ENCODE peak calls at places on chromosome 19, in seven cellular contexts. U, W, R, T, S, V and D are unnamed samples.

GRCh38 chr19:5036733-5037681 is 68.1 kb downstream of the KDM4B start:
- DNase-seq in U (no peak), W (peak; percentile 62), R (no peak), T (no peak), S (peak; percentile 93), V (peak; percentile 51), D (no peak)

GRCh38 chr19:58559275-58560006 is 1.0 kb upstream of the UBE2M start:
- DNase-seq in U (peak; percentile 89), W (peak; percentile 95), R (peak; percentile 92), T (peak; percentile 80), S (peak; percentile 94), V (no peak), D (peak; percentile 92)

GRCh38 chr19:3986260-3987041 is 1.2 kb upstream of the EEF2 start:
- DNase-seq in U (peak; percentile 60), W (peak; percentile 87), R (peak; percentile 81), T (no peak), S (peak; percentile 82), V (peak; percentile 53), D (no peak)

GRCh38 chr19:36212895-36213294 is 1.6 kb downstream of the ZNF565 start:
- DNase-seq in U (no peak), W (no peak), R (no peak), T (no peak), S (no peak), V (no peak), D (no peak)

GRCh38 chr19:5059191-5059579 is 90.3 kb downstream of the KDM4B start:
- DNase-seq in U (no peak), W (peak; percentile 14), R (no peak), T (no peak), S (no peak), V (peak; percentile 23), D (no peak)

GRCh38 chr19:32022946-32023832 is 322.2 kb upstream of the ZNF507 start:
- DNase-seq in U (no peak), W (no peak), R (no peak), T (no peak), S (no peak), V (no peak), D (no peak)

GRCh38 chr19:362154-362553 is 17.6 kb upstream of the MIER2 start:
- DNase-seq in U (no peak), W (no peak), R (no peak), T (no peak), S (no peak), V (no peak), D (no peak)

GRCh38 chr19:38550376-38550775 is 67.4 kb downstream of the MAP4K1 start:
- DNase-seq in U (no peak), W (no peak), R (no peak), T (no peak), S (no peak), V (no peak), D (no peak)

GRCh38 chr19:18809149-18809978 is 18.3 kb upstream of the COMP start:
- DNase-seq in U (no peak), W (peak; percentile 94), R (no peak), T (no peak), S (peak; percentile 86), V (no peak), D (no peak)

GRCh38 chr19:8304841-8305621 is 3.1 kb downstream of the CD320 start:
- DNase-seq in U (peak; percentile 22), W (no peak), R (no peak), T (no peak), S (no peak), V (no peak), D (no peak)

GRCh38 chr19:50173144-50173543 is 10.1 kb upstream of the IZUMO2 start:
- DNase-seq in U (no peak), W (no peak), R (peak; percentile 80), T (no peak), S (no peak), V (no peak), D (no peak)

GRCh38 chr19:2634228-2634951 is 68.1 kb downstream of the GNG7 start:
- DNase-seq in U (no peak), W (peak; percentile 88), R (no peak), T (no peak), S (no peak), V (no peak), D (no peak)

GRCh38 chr19:31110331-31110730 is 238.9 kb downstream of the TSHZ3 start:
- DNase-seq in U (no peak), W (peak; percentile 69), R (no peak), T (no peak), S (peak; percentile 64), V (no peak), D (no peak)

GRCh38 chr19:7679017-7679720 is 1.5 kb upstream of the TRAPPC5 start:
- DNase-seq in U (no peak), W (no peak), R (no peak), T (peak; percentile 44), S (peak; percentile 8), V (no peak), D (no peak)

GRCh38 chr19:15154002-15154612 is 46.7 kb downstream of the NOTCH3 start:
- DNase-seq in U (no peak), W (peak; percentile 62), R (no peak), T (peak; percentile 28), S (peak; percentile 70), V (no peak), D (no peak)

GRCh38 chr19:35851213-35852028 is 883 bp downstream of the NPHS1 start:
- DNase-seq in U (peak; percentile 66), W (no peak), R (no peak), T (no peak), S (no peak), V (no peak), D (no peak)

GRCh38 chr19:48569814-48570213 is 17.8 kb downstream of the SULT2B1 start:
- DNase-seq in U (no peak), W (peak; percentile 24), R (no peak), T (no peak), S (peak; percentile 39), V (no peak), D (no peak)

GRCh38 chr19:32206065-32206464 is 139.3 kb upstream of the ZNF507 start:
- DNase-seq in U (no peak), W (no peak), R (no peak), T (no peak), S (no peak), V (no peak), D (no peak)

GRCh38 chr19:57803594-57804325 is 11.0 kb downstream of the ZNF552 start:
- DNase-seq in U (no peak), W (peak; percentile 92), R (peak; percentile 44), T (no peak), S (peak; percentile 95), V (no peak), D (peak; percentile 43)

GRCh38 chr19:38838208-38838985 is 6.8 kb upstream of the ECH1 start:
- DNase-seq in U (peak; percentile 55), W (no peak), R (no peak), T (peak; percentile 61), S (no peak), V (no peak), D (no peak)

GRCh38 chr19:34184880-34185491 is 12.7 kb downstream of the LSM14A start:
- DNase-seq in U (no peak), W (peak; percentile 32), R (no peak), T (no peak), S (peak; percentile 45), V (no peak), D (no peak)

GRCh38 chr19:29113838-29114237 is 99.1 kb downstream of the UQCRFS1 start:
- DNase-seq in U (no peak), W (no peak), R (no peak), T (no peak), S (no peak), V (no peak), D (no peak)

GRCh38 chr19:39692166-39692565 is 12.1 kb upstream of the LGALS14 start:
- DNase-seq in U (peak; percentile 67), W (no peak), R (no peak), T (no peak), S (no peak), V (no peak), D (no peak)

GRCh38 chr19:5354403-5354802 is 13.8 kb upstream of the PTPRS start:
- DNase-seq in U (no peak), W (peak; percentile 29), R (no peak), T (peak; percentile 12), S (peak; percentile 29), V (no peak), D (no peak)

GRCh38 chr19:58058428-58058827 is 654 bp upstream of the ZNF135 start:
- DNase-seq in U (no peak), W (no peak), R (no peak), T (no peak), S (no peak), V (no peak), D (no peak)

GRCh38 chr19:10270180-10270615 is 722 bp upstream of the ICAM1 start:
- DNase-seq in U (peak; percentile 39), W (peak; percentile 68), R (no peak), T (peak; percentile 73), S (peak; percentile 53), V (no peak), D (no peak)

GRCh38 chr19:16497837-16498236 is 1.6 kb downstream of the C19orf44 start:
- DNase-seq in U (no peak), W (no peak), R (no peak), T (no peak), S (no peak), V (no peak), D (no peak)

GRCh38 chr19:45913874-45914830 is at the start of gene NANOS2:
- DNase-seq in U (no peak), W (peak; percentile 48), R (no peak), T (no peak), S (peak; percentile 7), V (no peak), D (peak; percentile 82)

GRCh38 chr19:19489804-19490204 is 25.5 kb downstream of the TSSK6 start:
- DNase-seq in U (peak; percentile 37), W (no peak), R (no peak), T (no peak), S (no peak), V (no peak), D (no peak)

GRCh38 chr19:38898788-38899446 is 501 bp downstream of the SIRT2 start:
- DNase-seq in U (no peak), W (peak; percentile 19), R (no peak), T (no peak), S (peak; percentile 43), V (no peak), D (no peak)

GRCh38 chr19:11375143-11375948 is 880 bp downstream of the SWSAP1 start:
- DNase-seq in U (peak; percentile 62), W (no peak), R (no peak), T (peak; percentile 61), S (no peak), V (peak; percentile 27), D (no peak)

GRCh38 chr19:38975214-38975860 is at the start of gene FBXO17:
- DNase-seq in U (peak; percentile 52), W (peak; percentile 74), R (no peak), T (no peak), S (peak; percentile 68), V (peak; percentile 24), D (no peak)

GRCh38 chr19:4911314-4911713 is 2.0 kb downstream of the UHRF1 start:
- DNase-seq in U (no peak), W (peak; percentile 21), R (no peak), T (no peak), S (peak; percentile 52), V (no peak), D (no peak)

GRCh38 chr19:5172859-5173577 is 167.6 kb downstream of the PTPRS start:
- DNase-seq in U (no peak), W (peak; percentile 83), R (peak; percentile 58), T (no peak), S (peak; percentile 100), V (no peak), D (no peak)

GRCh38 chr19:46959962-46960556 is 59.6 kb upstream of the NPAS1 start:
- DNase-seq in U (no peak), W (no peak), R (no peak), T (no peak), S (peak; percentile 54), V (no peak), D (no peak)

GRCh38 chr19:38524994-38525634 is 91.6 kb downstream of the RYR1 start:
- DNase-seq in U (no peak), W (no peak), R (no peak), T (no peak), S (no peak), V (no peak), D (no peak)

GRCh38 chr19:2970201-2970838 is 7.0 kb upstream of the TLE6 start:
- DNase-seq in U (no peak), W (peak; percentile 96), R (no peak), T (no peak), S (peak; percentile 63), V (no peak), D (no peak)

GRCh38 chr19:40231544-40232424 is 5.3 kb upstream of the CCNP start:
- DNase-seq in U (no peak), W (peak; percentile 33), R (no peak), T (no peak), S (peak; percentile 59), V (no peak), D (peak; percentile 35)